ENCODE peak calls at places on chromosomes 1 and 21, in five cellular contexts. B is neuronal stem cell, J is IMR-90, I is mesenchymal stem cell, O is trophoblast cell. T is an unnamed sample.

GRCh38 chr1:101993703-101994102 is 3.0 kb downstream of the OLFM3 start:
- DNase-seq in I (no peak), J (no peak), O (peak), B (no peak), T (peak)

GRCh38 chr1:65629788-65630187 is 162.9 kb upstream of the PDE4B start:
- DNase-seq in I (no peak), O (no peak), B (no peak), J (no peak), T (no peak)

GRCh38 chr1:83998205-83998598 is 730 bp downstream of the TTLL7 start:
- DNase-seq in I (no peak), J (peak), O (peak), B (peak), T (no peak)

GRCh38 chr1:57678138-57678537 is 254.3 kb upstream of the DAB1 start:
- DNase-seq in J (no peak), B (no peak), O (no peak), I (no peak), T (no peak)

GRCh38 chr1:238281418-238281817 is 390.7 kb upstream of the ZP4 start:
- DNase-seq in O (no peak), I (no peak), B (no peak), J (no peak), T (peak)

GRCh38 chr1:40980453-40981121 is 1.1 kb downstream of the CTPS1 start:
- DNase-seq in O (peak), I (peak), J (peak), B (no peak), T (peak)

GRCh38 chr1:171941920-171942319 is 100.6 kb downstream of the DNM3 start:
- DNase-seq in B (no peak), I (no peak), J (no peak), O (no peak), T (no peak)

GRCh38 chr1:236603896-236604217 is 459 bp downstream of the HEATR1 start:
- DNase-seq in B (peak), I (peak), J (peak), O (peak), T (peak)

GRCh38 chr1:71835442-71835813 is 446.9 kb downstream of the NEGR1 start:
- DNase-seq in I (no peak), O (no peak), J (no peak), B (no peak), T (no peak)

GRCh38 chr1:161439280-161440232 is 65.7 kb upstream of the FCGR2A start:
- DNase-seq in I (peak), B (no peak), O (peak), J (peak), T (peak)

GRCh38 chr1:235325139-235325538 is 2.8 kb downstream of the ARID4B start:
- DNase-seq in O (no peak), B (no peak), J (no peak), I (no peak), T (no peak)

GRCh38 chr1:46053734-46054133 is 78.7 kb downstream of the PIK3R3 start:
- DNase-seq in J (peak), I (peak), O (peak), B (no peak), T (no peak)

GRCh38 chr21:33299181-33299752 is 25.5 kb upstream of the IFNAR1 start:
- DNase-seq in J (no peak), I (no peak), B (no peak), O (no peak), T (peak)

GRCh38 chr1:16905856-16906702 is 10.3 kb downstream of the RNU1-2 start:
- DNase-seq in O (no peak), J (peak), B (no peak), I (peak), T (no peak)

GRCh38 chr1:16903458-16903796 is 7.6 kb downstream of the RNU1-2 start:
- DNase-seq in O (no peak), I (no peak), J (no peak), B (no peak), T (no peak)

GRCh38 chr1:16903054-16903453 is 7.3 kb downstream of the RNU1-2 start:
- DNase-seq in I (peak), B (no peak), J (peak), O (no peak), T (peak)

GRCh38 chr1:16905112-16905855 is 9.5 kb downstream of the RNU1-2 start:
- DNase-seq in B (peak), I (peak), O (peak), J (peak), T (peak)

GRCh38 chr1:16904560-16905111 is 8.9 kb downstream of the RNU1-2 start:
- DNase-seq in J (peak), B (peak), I (peak), O (peak), T (peak)
- H3K23ac ChIP-seq in J (peak), B (peak), I (no peak), O (no peak), T (peak)

GRCh38 chr1:87647436-87648177 is 318.9 kb downstream of the LMO4 start:
- DNase-seq in B (no peak), O (peak), I (no peak), J (peak), T (no peak)
- H3K23ac ChIP-seq in B (no peak), O (no peak), I (no peak), J (no peak), T (no peak)

DNA sequence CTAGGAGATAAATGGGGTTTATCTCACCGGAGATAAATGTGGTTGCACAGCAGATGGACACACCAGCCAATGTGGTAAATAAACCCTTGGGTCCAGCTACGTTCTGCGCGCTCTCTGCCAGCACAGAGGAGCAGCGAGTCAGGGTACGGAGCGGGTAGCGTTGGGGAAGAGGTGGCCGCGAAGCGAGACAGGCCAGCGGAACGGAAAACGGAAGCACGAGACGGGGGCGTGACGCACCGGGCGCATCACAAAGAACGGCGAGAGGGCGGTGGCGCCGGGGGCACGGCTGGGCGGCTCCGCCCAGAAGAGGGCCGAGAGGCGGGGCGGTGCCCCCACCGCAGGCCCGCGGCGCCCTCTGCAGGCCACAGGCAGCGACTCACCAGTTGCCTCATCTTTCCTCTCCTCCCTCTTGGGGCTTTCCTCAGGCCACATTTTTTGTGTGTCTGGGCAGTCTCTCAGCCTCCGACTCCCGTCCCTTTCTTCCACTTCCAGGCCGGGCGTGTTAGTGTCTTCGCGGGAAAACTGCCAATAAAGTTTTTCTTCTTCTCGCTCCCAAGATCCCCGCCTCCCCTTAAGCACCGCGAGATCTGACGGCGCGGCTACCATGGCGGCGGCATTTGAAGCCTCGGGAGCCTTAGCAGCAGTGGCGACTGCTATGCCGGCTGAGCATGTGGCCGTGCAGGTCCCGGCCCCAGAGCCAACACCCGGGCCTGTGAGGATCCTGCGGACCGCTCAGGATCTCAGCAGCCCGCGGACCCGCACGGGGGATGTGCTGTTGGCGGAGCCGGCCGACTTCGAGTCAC is at the start of gene DDX20:
- DNase-seq in I (peak), J (peak), O (peak), B (peak), T (peak)
- H3K23ac ChIP-seq in I (no peak), J (peak), O (no peak), B (peak), T (no peak)

DNA sequence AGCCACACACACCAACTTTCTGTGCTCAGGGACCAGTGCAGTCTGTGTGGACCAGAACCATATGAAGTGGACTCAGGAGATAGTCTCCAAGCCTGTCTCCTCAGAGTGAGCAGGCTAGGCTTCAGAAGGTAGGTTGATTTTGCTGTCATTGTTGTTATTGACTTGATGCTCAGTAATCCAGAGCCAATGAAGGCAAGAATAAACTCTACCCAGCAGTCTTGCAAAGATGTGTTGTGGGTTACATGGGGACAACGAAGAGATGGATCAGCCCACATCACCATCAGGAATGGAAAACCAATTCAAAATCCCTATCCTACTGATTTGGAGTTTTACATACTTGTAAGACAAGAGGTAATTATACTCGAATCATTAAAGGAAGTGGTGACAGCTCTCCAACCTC is 37.4 kb downstream of the PHC2 start:
- DNase-seq in B (no peak), O (no peak), I (no peak), J (no peak), T (no peak)
- H3K23ac ChIP-seq in B (no peak), O (no peak), I (no peak), J (no peak), T (no peak)

GRCh38 chr1:202624781-202625108 is 85.5 kb downstream of the SYT2 start:
- DNase-seq in B (no peak), I (peak), J (peak), O (no peak), T (peak)
- H3K23ac ChIP-seq in B (peak), I (no peak), J (peak), O (peak), T (no peak)

GRCh38 chr1:9350011-9350907 is 57.6 kb downstream of the SPSB1 start:
- DNase-seq in B (no peak), I (peak), J (peak), O (peak), T (no peak)
- H3K23ac ChIP-seq in B (peak), I (no peak), J (peak), O (peak), T (no peak)